ENCODE peak calls at places on chromosomes 2 and 18, in five cellular contexts. D is neural progenitor cell, L is A549, B is astrocyte, Q is IMR-90. K is an unnamed sample.

GRCh38 chr2:39689876-39690275 is 24.2 kb downstream of the TMEM178A start:
- DNase-seq in D (no peak), L (no peak), B (no peak), Q (no peak), K (no peak)

GRCh38 chr2:120373424-120373823 is 27.5 kb downstream of the INHBB start:
- DNase-seq in D (peak), L (no peak), B (no peak), Q (no peak), K (no peak)

GRCh38 chr2:189848276-189848675 is 64.0 kb downstream of the PMS1 start:
- DNase-seq in D (no peak), L (no peak), B (peak), Q (no peak), K (no peak)

GRCh38 chr18:62524443-62525200 is 1.8 kb downstream of the ZCCHC2 start:
- DNase-seq in D (peak), L (peak), B (peak), Q (peak), K (peak)

GRCh38 chr18:79601234-79601633 is 78.4 kb upstream of the CTDP1 start:
- DNase-seq in D (no peak), L (no peak), B (no peak), Q (no peak), K (no peak)

GRCh38 chr18:12246849-12247808 is 7.0 kb upstream of the CIDEA start:
- DNase-seq in D (peak), L (peak), B (no peak), Q (no peak), K (no peak)

GRCh38 chr18:72823345-72823744 is 44.4 kb downstream of the NETO1 start:
- DNase-seq in D (no peak), L (no peak), B (no peak), Q (no peak), K (no peak)

GRCh38 chr2:237623428-237624403 is 3.7 kb upstream of the LRRFIP1 start:
- DNase-seq in D (no peak), L (no peak), B (no peak), Q (peak), K (no peak)

GRCh38 chr18:43596106-43596712 is 318.9 kb upstream of the SYT4 start:
- DNase-seq in D (peak), L (peak), B (peak), Q (peak), K (peak)

GRCh38 chr2:27798948-27799645 is 27.6 kb downstream of the MRPL33 start:
- DNase-seq in D (peak), L (peak), B (peak), Q (peak), K (peak)

GRCh38 chr2:132439703-132440398 is 23.2 kb downstream of the GPR39 start:
- DNase-seq in D (peak), L (peak), B (peak), Q (peak), K (peak)

GRCh38 chr18:63199743-63200241 is 119.8 kb downstream of the BCL2 start:
- DNase-seq in D (no peak), L (no peak), B (no peak), Q (no peak), K (no peak)

GRCh38 chr18:76530391-76530790 is 35.3 kb upstream of the ZNF516 start:
- DNase-seq in D (no peak), L (no peak), B (no peak), Q (no peak), K (no peak)

GRCh38 chr2:43749583-43749982 is 24.3 kb upstream of the DYNC2LI1 start:
- DNase-seq in D (no peak), L (no peak), B (no peak), Q (no peak), K (no peak)

GRCh38 chr2:161230959-161231358 is 70.7 kb downstream of the TANK start:
- DNase-seq in D (no peak), L (no peak), B (no peak), Q (no peak), K (no peak)

GRCh38 chr2:12479042-12479601 is 237.6 kb upstream of the TRIB2 start:
- DNase-seq in D (no peak), L (no peak), B (peak), Q (peak), K (peak)

GRCh38 chr2:155382781-155383180 is 684.3 kb downstream of the KCNJ3 start:
- DNase-seq in D (no peak), L (no peak), B (no peak), Q (no peak), K (no peak)

GRCh38 chr2:70043252-70043875 is 43.9 kb upstream of the PCBP1 start:
- DNase-seq in D (no peak), L (no peak), B (no peak), Q (no peak), K (no peak)

GRCh38 chr2:20012282-20013060 is at the start of gene MATN3:
- DNase-seq in D (peak), L (peak), B (peak), Q (no peak), K (no peak)

GRCh38 chr2:47083886-47084682 is 71.0 kb downstream of the STPG4 start:
- DNase-seq in D (no peak), L (no peak), B (no peak), Q (no peak), K (no peak)

GRCh38 chr2:69196327-69197117 is 183.5 kb downstream of the ANTXR1 start:
- DNase-seq in D (no peak), L (no peak), B (peak), Q (peak), K (peak)

GRCh38 chr2:23649819-23650218 is 264.8 kb downstream of the KLHL29 start:
- DNase-seq in D (no peak), L (no peak), B (peak), Q (peak), K (no peak)

GRCh38 chr2:9071584-9072124 is 68.2 kb upstream of the MBOAT2 start:
- DNase-seq in D (no peak), L (no peak), B (no peak), Q (no peak), K (peak)

GRCh38 chr2:7073901-7074300 is 156.7 kb downstream of the RNF144A start:
- DNase-seq in D (no peak), L (no peak), B (no peak), Q (no peak), K (no peak)

GRCh38 chr2:27075219-27075871 is 3.1 kb upstream of the EMILIN1 start:
- DNase-seq in D (no peak), L (no peak), B (no peak), Q (peak), K (no peak)

GRCh38 chr2:230012242-230012884 is 56.4 kb downstream of the SLC16A14 start:
- DNase-seq in D (no peak), L (no peak), B (no peak), Q (peak), K (no peak)

GRCh38 chr2:8729939-8730338 is 48.1 kb downstream of the ID2 start:
- DNase-seq in D (no peak), L (no peak), B (peak), Q (no peak), K (no peak)

GRCh38 chr18:46447792-46448191 is 209.2 kb downstream of the LOXHD1 start:
- DNase-seq in D (no peak), L (no peak), B (no peak), Q (no peak), K (no peak)

GRCh38 chr2:38176619-38177021 is 100.7 kb upstream of the CYP1B1 start:
- DNase-seq in D (no peak), L (no peak), B (peak), Q (peak), K (peak)

GRCh38 chr18:74980669-74981068 is 228.3 kb downstream of the PTGR3 start:
- DNase-seq in D (no peak), L (no peak), B (no peak), Q (no peak), K (no peak)

GRCh38 chr2:42132066-42132965 is 36.8 kb upstream of the EML4 start:
- DNase-seq in D (no peak), L (peak), B (peak), Q (peak), K (peak)

GRCh38 chr18:3180325-3180724 is 39.4 kb downstream of the MYOM1 start:
- DNase-seq in D (peak), L (no peak), B (peak), Q (peak), K (no peak)

GRCh38 chr2:238433941-238434845 is 7.5 kb downstream of the ASB1 start:
- DNase-seq in D (no peak), L (no peak), B (peak), Q (peak), K (peak)

GRCh38 chr18:41416044-41416443 is 539.0 kb upstream of the PIK3C3 start:
- DNase-seq in D (no peak), L (no peak), B (no peak), Q (no peak), K (no peak)

GRCh38 chr18:2932247-2933181 is 80.4 kb downstream of the LPIN2 start:
- DNase-seq in D (peak), L (peak), B (peak), Q (peak), K (peak)

GRCh38 chr2:5074738-5075137 is 617.4 kb upstream of the SOX11 start:
- DNase-seq in D (no peak), L (no peak), B (no peak), Q (no peak), K (no peak)

GRCh38 chr2:133641497-133641896 is 73.2 kb upstream of the NCKAP5 start:
- DNase-seq in D (peak), L (no peak), B (no peak), Q (peak), K (peak)

GRCh38 chr2:142980246-142981068 is 103.0 kb downstream of the KYNU start:
- DNase-seq in D (peak), L (peak), B (peak), Q (peak), K (peak)

GRCh38 chr2:2192385-2192957 is 138.6 kb downstream of the MYT1L start:
- DNase-seq in D (no peak), L (no peak), B (no peak), Q (no peak), K (no peak)
- H3K4me3 ChIP-seq in D (no peak), L (no peak), B (no peak), Q (no peak), K (no peak)

GRCh38 chr2:192604295-192604694 is 409.6 kb upstream of the TMEFF2 start:
- DNase-seq in D (peak), L (no peak), B (no peak), Q (no peak), K (no peak)
- H3K4me2 ChIP-seq in D (no peak), L (no peak), B (no peak), Q (no peak), K (no peak)

DNA sequence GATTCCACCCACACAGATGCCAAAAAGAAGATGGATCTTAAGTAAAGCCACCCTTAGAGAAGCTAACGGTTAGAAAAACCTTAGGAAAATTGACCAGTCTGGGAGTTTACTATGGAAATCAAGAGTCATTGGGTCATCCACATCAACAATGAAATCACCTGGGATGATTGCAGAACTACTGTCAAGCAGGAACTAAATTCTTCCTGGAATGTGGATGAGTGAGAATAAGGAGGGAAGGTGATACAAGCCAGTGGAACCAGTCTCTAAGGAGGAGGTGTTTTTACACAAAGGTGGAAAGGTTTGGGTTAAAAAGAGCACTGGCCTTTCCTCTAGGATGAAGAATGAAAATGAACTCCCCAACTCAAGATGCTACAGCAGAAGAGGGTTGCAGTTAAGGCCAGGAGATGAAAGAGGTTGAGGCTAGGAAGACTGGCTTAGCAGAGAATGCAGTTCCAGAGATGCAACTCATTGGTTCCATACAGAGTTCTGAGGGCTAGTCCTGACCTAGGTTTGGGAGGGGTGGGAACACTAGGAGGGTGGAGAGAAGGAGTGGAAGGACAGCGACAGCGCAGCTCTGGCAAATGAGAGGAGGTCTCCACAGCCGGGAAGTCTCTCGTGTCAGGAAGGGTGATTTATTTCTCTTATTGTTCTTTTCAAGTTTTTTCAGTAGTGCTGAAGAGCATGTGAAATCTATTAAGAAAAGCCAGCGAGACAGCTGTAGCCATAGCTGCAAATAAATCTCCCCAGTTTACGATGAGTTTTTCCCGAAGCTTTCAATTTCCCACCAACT is 27.7 kb upstream of the KDM3A start:
- DNase-seq in D (no peak), L (no peak), B (no peak), Q (no peak), K (no peak)
- H3K4me3 ChIP-seq in D (no peak), L (no peak), B (no peak), Q (no peak), K (no peak)

DNA sequence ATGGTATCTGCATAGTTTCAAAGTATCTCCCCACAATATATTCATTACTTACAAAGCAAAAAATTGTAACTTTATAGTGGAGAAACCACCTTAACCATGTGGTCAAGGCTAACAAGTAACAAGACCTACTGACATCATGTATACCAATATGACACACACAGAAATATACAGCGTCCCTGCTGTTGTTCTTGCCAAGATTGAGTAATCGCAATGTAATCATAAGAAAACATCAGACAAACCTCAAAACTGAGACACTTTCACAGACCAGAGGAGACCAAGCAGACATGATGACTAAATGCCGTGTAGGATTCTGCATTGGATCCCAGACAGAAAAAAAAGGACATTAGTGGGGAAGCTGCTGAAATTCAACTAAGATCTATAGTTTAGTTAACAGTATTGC is 123.0 kb downstream of the ACAA2 start:
- DNase-seq in D (no peak), L (no peak), B (peak), Q (peak), K (peak)
- H3K4me2 ChIP-seq in D (no peak), L (peak), B (peak), Q (peak), K (peak)

DNA sequence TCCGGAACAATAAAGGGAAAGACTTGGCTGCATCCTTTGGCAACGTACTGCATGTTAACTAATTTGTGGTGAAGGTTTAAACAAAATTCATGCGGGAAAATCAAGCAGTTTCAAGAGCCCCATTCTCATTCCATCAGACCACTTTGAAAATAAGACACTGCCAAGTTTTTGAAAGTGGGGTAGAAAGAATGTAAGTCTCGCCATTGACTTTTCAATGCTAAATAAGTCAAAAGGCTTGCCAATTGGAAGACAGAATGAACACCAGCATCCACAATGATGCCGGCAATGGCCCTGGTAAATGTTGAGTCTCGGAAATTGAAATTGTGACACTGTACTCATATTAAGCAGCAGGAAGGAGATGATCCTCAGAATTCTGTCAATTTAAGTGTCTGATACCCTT is 322.0 kb downstream of the RND3 start:
- DNase-seq in D (no peak), L (no peak), B (peak), Q (no peak), K (no peak)
- H3K4me3 ChIP-seq in D (no peak), L (peak), B (no peak), Q (no peak), K (no peak)

GRCh38 chr2:224612581-224612980 is 27.4 kb upstream of the CUL3 start:
- DNase-seq in D (no peak), L (no peak), B (no peak), Q (no peak), K (no peak)
- H3K4me2 ChIP-seq in D (no peak), L (no peak), B (no peak), Q (no peak), K (no peak)

GRCh38 chr18:6682437-6683111 is 46.9 kb upstream of the ARHGAP28 start:
- DNase-seq in D (no peak), L (no peak), B (no peak), Q (peak), K (no peak)
- H3K4me3 ChIP-seq in D (no peak), L (no peak), B (no peak), Q (no peak), K (no peak)

GRCh38 chr2:158667567-158667966 is 127.5 kb upstream of the DAPL1 start:
- DNase-seq in D (no peak), L (no peak), B (peak), Q (peak), K (peak)
- H3K4me2 ChIP-seq in D (no peak), L (no peak), B (peak), Q (no peak), K (peak)

GRCh38 chr2:218859994-218860831 is 608 bp downstream of the WNT6 start:
- DNase-seq in D (no peak), L (no peak), B (no peak), Q (no peak), K (no peak)

GRCh38 chr2:218857371-218858137 is 2.1 kb upstream of the WNT6 start:
- DNase-seq in D (no peak), L (no peak), B (no peak), Q (no peak), K (no peak)

GRCh38 chr2:218858138-218858445 is 1.5 kb upstream of the WNT6 start:
- DNase-seq in D (no peak), L (no peak), B (no peak), Q (no peak), K (no peak)

GRCh38 chr2:218859556-218859993 is at the start of gene WNT6:
- DNase-seq in D (peak), L (no peak), B (no peak), Q (no peak), K (no peak)

GRCh38 chr2:218858671-218859555 is 692 bp upstream of the WNT6 start:
- DNase-seq in D (peak), L (no peak), B (no peak), Q (no peak), K (no peak)
- H3K4me3 ChIP-seq in D (peak), L (peak), B (no peak), Q (no peak), K (no peak)

GRCh38 chr2:193895226-193895625 is 1700.5 kb upstream of the TMEFF2 start:
- DNase-seq in D (no peak), L (no peak), B (no peak), Q (no peak), K (no peak)

GRCh38 chr2:193894090-193894489 is 1699.4 kb upstream of the TMEFF2 start:
- DNase-seq in D (no peak), L (no peak), B (no peak), Q (no peak), K (no peak)

GRCh38 chr2:193885419-193885818 is 1690.7 kb upstream of the TMEFF2 start:
- DNase-seq in D (no peak), L (no peak), B (no peak), Q (no peak), K (peak)

GRCh38 chr2:193891021-193891420 is 1696.3 kb upstream of the TMEFF2 start:
- DNase-seq in D (no peak), L (no peak), B (no peak), Q (no peak), K (no peak)
- H3K4me2 ChIP-seq in D (no peak), L (no peak), B (no peak), Q (no peak), K (no peak)